ENCODE peak calls at places on chromosome 14, in seven cellular contexts. T is tibial artery, W is thoracic aorta, M is nephron progenitor cell, N is cardiac muscle cell, J is mucosa of descending colon, C is hepatocyte. Y is an unnamed sample.

GRCh38 chr14:104979758-104980591 is 1.8 kb upstream of the AHNAK2 start:
- DNase-seq in T (no peak), W (no peak), M (no peak), N (peak), J (no peak), C (peak), Y (no peak)

GRCh38 chr14:104287301-104288009 is 149.1 kb downstream of the KIF26A start:
- DNase-seq in T (peak), W (no peak), M (no peak), N (no peak), J (peak), C (no peak), Y (no peak)

GRCh38 chr14:30194769-30195168 is 267.1 kb upstream of the PRKD1 start:
- DNase-seq in T (no peak), W (no peak), M (no peak), N (peak), J (no peak), C (no peak), Y (no peak)

GRCh38 chr14:101719045-101719645 is 42.4 kb upstream of the PPP2R5C start:
- DNase-seq in T (no peak), W (no peak), M (no peak), N (no peak), J (no peak), C (no peak), Y (peak)

GRCh38 chr14:71321556-71322315 is 414.5 kb downstream of the PCNX1 start:
- DNase-seq in T (no peak), W (no peak), M (peak), N (peak), J (no peak), C (peak), Y (no peak)

GRCh38 chr14:61077946-61078738 is 97.1 kb downstream of the SLC38A6 start:
- DNase-seq in T (no peak), W (no peak), M (no peak), N (no peak), J (no peak), C (no peak), Y (no peak)

GRCh38 chr14:105313381-105314286 is 914 bp upstream of the PACS2 start:
- DNase-seq in T (peak), W (no peak), M (peak), N (peak), J (no peak), C (peak), Y (no peak)

GRCh38 chr14:102479777-102480176 is 29.8 kb downstream of the ANKRD9 start:
- DNase-seq in T (no peak), W (no peak), M (no peak), N (no peak), J (peak), C (no peak), Y (no peak)

GRCh38 chr14:74946659-74947281 is 8.6 kb downstream of the PGF start:
- DNase-seq in T (peak), W (no peak), M (no peak), N (peak), J (no peak), C (no peak), Y (peak)

DNA sequence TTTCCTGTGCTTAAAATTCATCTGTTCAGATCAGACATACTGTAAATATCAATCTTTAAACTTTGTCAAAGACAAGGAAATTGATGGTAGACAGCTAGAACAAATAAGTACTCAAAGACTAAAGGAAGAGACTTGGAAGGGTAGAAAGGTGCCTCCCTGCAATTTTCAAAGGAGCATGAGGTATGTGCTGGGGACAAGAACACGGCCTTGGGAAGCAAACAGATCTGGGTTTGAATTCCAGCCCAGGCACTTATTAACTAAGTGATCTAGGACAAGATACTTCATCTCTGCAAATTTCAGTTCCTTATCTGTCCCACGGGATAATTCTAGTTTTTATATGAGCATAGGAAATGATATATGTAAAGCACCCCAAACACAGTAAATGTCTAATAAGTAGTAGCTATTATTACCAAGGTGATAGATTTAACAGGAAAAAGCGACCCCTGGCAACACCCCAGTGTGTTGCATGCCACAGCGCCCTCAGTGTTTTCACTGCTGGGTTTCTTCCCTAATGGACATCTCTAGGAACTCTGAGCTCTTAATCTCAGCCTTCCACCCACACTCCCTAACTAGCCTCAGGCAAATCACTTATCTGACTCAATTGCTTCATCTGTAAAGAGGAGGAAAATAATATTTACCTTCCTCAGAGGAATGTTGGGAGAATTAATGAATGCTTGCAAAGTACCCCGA is 44.7 kb upstream of the BMP4 start:
- DNase-seq in T (no peak), W (no peak), M (no peak), N (peak), J (no peak), C (no peak), Y (no peak)
- TF ChIP-seq CTCF in T (no peak), W (no peak), M (no peak), N (no peak), J (no peak), C (no peak), Y (peak)

GRCh38 chr14:90558041-90558982 is 161.5 kb downstream of the CALM1 start:
- DNase-seq in T (no peak), W (no peak), M (no peak), N (no peak), J (no peak), C (no peak), Y (no peak)

GRCh38 chr14:90556050-90556477 is 159.2 kb downstream of the CALM1 start:
- DNase-seq in T (no peak), W (no peak), M (peak), N (no peak), J (no peak), C (peak), Y (no peak)

GRCh38 chr14:90555126-90556049 is 158.6 kb downstream of the CALM1 start:
- DNase-seq in T (no peak), W (no peak), M (no peak), N (no peak), J (no peak), C (no peak), Y (no peak)

GRCh38 chr14:90557516-90557915 is 160.7 kb downstream of the CALM1 start:
- DNase-seq in T (no peak), W (no peak), M (no peak), N (no peak), J (no peak), C (no peak), Y (no peak)

DNA sequence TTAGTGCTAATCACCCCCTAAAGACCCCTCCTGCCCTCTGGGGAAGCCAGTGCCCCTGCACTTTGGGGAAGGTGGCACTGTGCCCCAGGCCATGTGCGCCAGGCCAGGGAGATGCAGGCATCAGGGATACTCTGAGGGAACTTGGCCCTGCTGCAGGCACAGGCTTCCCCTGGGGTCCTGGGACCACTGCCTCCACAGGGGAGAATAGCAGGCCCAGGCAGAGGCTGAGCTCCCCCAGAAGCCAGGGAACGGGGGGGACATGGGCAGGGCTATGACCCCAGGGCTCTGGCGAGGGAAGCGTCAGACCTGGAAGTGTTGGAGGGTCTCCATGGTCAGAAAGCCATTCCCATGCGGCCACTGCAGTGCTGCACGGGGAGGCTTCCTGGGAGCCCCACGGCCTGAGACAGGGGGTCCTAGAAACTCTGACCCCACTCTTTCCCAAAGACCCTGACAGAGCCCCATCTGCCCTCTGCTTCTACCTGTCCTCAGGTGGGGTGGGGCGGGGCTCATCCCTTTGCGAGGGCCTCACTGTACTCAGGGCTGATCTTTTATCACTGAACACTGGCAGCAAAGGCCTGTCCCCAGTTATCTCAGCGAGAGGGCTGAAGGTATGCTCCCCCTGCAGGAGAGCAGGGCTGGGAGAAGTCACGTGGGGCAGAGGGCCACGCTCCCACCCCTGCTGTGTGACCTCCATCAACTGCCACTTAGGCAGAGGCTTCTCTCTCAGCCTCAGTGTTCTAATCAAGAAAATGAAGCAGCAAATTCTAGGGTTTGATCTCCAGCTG is 160.0 kb downstream of the CALM1 start:
- DNase-seq in T (no peak), W (no peak), M (no peak), N (no peak), J (no peak), C (peak), Y (no peak)
- TF ChIP-seq CTCF in T (no peak), W (no peak), M (no peak), N (no peak), J (no peak), C (peak), Y (no peak)

GRCh38 chr14:93033983-93034670 is 81.6 kb downstream of the ITPK1 start:
- DNase-seq in T (no peak), W (no peak), M (peak), N (no peak), J (peak), C (no peak), Y (peak)
- TF ChIP-seq CTCF in T (no peak), W (no peak), M (peak), N (peak), J (no peak), C (peak), Y (peak)

DNA sequence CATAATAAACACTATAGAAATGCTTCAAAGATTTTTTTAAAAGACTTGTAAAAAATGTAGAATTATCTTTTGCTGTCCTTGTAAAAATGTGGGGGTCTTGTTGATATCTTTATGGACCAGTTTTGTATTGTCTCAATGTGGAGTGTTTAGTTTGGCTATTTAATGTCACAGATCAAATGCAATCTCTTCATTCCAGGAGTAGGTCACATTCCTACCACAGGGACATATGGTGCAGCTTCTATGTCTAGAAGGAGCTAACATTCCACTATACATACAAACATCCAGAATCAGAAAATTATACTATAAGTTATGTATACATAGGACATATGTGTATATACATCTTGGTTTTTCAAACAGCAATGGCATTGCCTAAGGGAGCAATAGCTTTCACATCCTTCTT is 345.7 kb downstream of the BMP4 start:
- DNase-seq in T (no peak), W (no peak), M (no peak), N (no peak), J (no peak), C (no peak), Y (no peak)
- TF ChIP-seq CTCF in T (no peak), W (no peak), M (no peak), N (no peak), J (no peak), C (no peak), Y (no peak)

DNA sequence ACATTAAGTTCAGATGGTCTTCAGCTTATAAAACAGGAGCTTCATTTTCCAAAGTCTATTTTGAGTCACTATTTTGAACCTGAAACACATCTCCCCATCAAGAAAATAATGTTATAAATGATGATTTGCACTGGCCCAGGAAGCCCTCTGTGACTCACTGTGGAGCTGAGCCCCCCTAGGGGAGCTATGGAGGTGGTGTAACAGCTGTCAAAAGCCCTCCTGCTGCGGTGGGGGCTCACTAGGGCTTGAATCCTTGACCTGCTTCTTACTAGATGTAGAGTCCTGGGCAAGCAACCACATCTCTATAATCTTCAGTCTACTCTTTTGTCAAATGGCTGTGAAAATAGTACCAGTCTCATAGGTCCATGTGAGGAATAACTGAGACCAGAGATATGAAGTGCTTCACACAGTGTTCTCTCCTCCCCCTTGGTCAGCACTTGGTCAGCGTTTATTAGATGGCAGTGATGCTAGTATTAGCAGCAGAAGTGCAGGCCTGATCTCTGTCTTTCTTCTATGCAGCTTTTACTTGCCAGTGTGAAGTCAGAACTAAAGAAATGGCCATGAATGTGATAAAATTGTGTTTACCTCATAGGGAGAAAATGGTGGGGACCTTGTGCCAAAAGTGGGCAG is 83.4 kb downstream of the RTN1 start:
- DNase-seq in T (no peak), W (no peak), M (no peak), N (no peak), J (no peak), C (no peak), Y (no peak)
- TF ChIP-seq CTCF in T (no peak), W (no peak), M (no peak), N (no peak), J (no peak), C (no peak), Y (no peak)

GRCh38 chr14:35822501-35822900 is 3.6 kb upstream of the BRMS1L start:
- DNase-seq in T (no peak), W (no peak), M (no peak), N (no peak), J (no peak), C (no peak), Y (no peak)

GRCh38 chr14:35819591-35820540 is 6.3 kb upstream of the BRMS1L start:
- DNase-seq in T (no peak), W (no peak), M (no peak), N (no peak), J (no peak), C (no peak), Y (no peak)

GRCh38 chr14:35825968-35826217 is 245 bp upstream of the BRMS1L start:
- DNase-seq in T (no peak), W (no peak), M (no peak), N (no peak), J (no peak), C (no peak), Y (no peak)

GRCh38 chr14:35818346-35819115 is 7.6 kb upstream of the BRMS1L start:
- DNase-seq in T (no peak), W (no peak), M (peak), N (peak), J (no peak), C (peak), Y (peak)

GRCh38 chr14:35821546-35822411 is 4.4 kb upstream of the BRMS1L start:
- DNase-seq in T (no peak), W (no peak), M (no peak), N (peak), J (no peak), C (no peak), Y (peak)
- TF ChIP-seq CTCF in T (peak), W (peak), M (no peak), N (peak), J (peak), C (no peak), Y (peak)

GRCh38 chr14:76424359-76424758 is 48.4 kb downstream of the ESRRB start:
- DNase-seq in T (no peak), W (no peak), M (no peak), N (no peak), J (no peak), C (no peak), Y (no peak)
- TF ChIP-seq CTCF in T (no peak), W (no peak), M (no peak), N (no peak), J (no peak), C (no peak), Y (no peak)

Y was measured in GM13976.